ENCODE peak calls at places on chromosomes 12 and 14, in eight cellular contexts. F, W, L, X, Z, R, M and O are unnamed samples.

GRCh38 chr12:94536040-94536965 is 76.6 kb upstream of the CEP83 start:
- DNase-seq in W (no peak), F (no peak), X (no peak), Z (no peak), M (no peak), R (no peak), L (no peak), O (no peak)

GRCh38 chr12:121812320-121812871 is 8.6 kb downstream of the SETD1B start:
- DNase-seq in X (no peak), W (peak), M (peak), F (no peak), R (no peak), Z (peak), L (peak), O (peak)

GRCh38 chr12:5808956-5809355 is 136.1 kb downstream of the ANO2 start:
- DNase-seq in X (no peak), W (no peak), F (peak), Z (peak), M (peak), R (no peak), L (peak), O (peak)

GRCh38 chr12:119547016-119547415 is 46.6 kb upstream of the TMEM233 start:
- DNase-seq in Z (no peak), X (no peak), L (peak), M (no peak), W (no peak), R (no peak), F (no peak), O (no peak)

GRCh38 chr14:76904740-76905569 is 78.7 kb downstream of the LRRC74A start:
- DNase-seq in F (peak), L (peak), Z (peak), W (no peak), M (peak), R (peak), X (no peak), O (peak)

GRCh38 chr12:120534703-120535655 is 823 bp downstream of the RNF10 start:
- DNase-seq in L (peak), W (peak), R (peak), Z (peak), X (peak), F (peak), M (peak), O (peak)

GRCh38 chr14:37253905-37254304 is 56.2 kb downstream of the MIPOL1 start:
- DNase-seq in M (peak), X (no peak), Z (peak), W (no peak), F (peak), R (no peak), L (peak), O (no peak)

GRCh38 chr12:123089125-123089524 is 61.8 kb downstream of the PITPNM2 start:
- DNase-seq in Z (no peak), X (no peak), M (no peak), L (no peak), F (no peak), W (no peak), R (no peak), O (no peak)

GRCh38 chr14:72617391-72618011 is 276.4 kb downstream of the DPF3 start:
- DNase-seq in R (no peak), M (peak), Z (peak), L (no peak), X (no peak), F (no peak), W (no peak), O (no peak)

GRCh38 chr14:103126873-103127304 is 3.6 kb downstream of the TNFAIP2 start:
- DNase-seq in X (peak), F (no peak), L (no peak), Z (peak), R (no peak), W (peak), M (peak), O (no peak)

GRCh38 chr12:63440063-63440462 is 228.2 kb downstream of the DPY19L2 start:
- DNase-seq in F (no peak), R (no peak), X (no peak), W (no peak), M (peak), L (no peak), Z (no peak), O (no peak)

GRCh38 chr12:63752283-63752682 is 27.4 kb upstream of the RXYLT1 start:
- DNase-seq in W (no peak), L (no peak), F (no peak), R (no peak), Z (no peak), X (no peak), M (no peak), O (no peak)

GRCh38 chr12:27076930-27077329 is 5.4 kb downstream of the C12orf71 start:
- DNase-seq in F (no peak), L (peak), Z (peak), M (peak), R (no peak), X (no peak), W (no peak), O (no peak)

GRCh38 chr12:29574500-29574899 is 77.0 kb upstream of the OVCH1 start:
- DNase-seq in R (no peak), F (no peak), X (no peak), M (no peak), W (no peak), L (no peak), Z (no peak), O (no peak)

GRCh38 chr14:23110579-23111375 is 6.0 kb upstream of the CIROP start:
- DNase-seq in Z (no peak), L (no peak), R (no peak), X (no peak), F (no peak), W (no peak), M (no peak), O (no peak)

GRCh38 chr14:20623798-20624197 is 17.7 kb downstream of the OR6S1 start:
- DNase-seq in X (no peak), W (no peak), Z (peak), R (no peak), L (no peak), M (no peak), F (no peak), O (no peak)

GRCh38 chr14:76771432-76771980 is 10.2 kb downstream of the VASH1 start:
- DNase-seq in F (no peak), R (no peak), W (no peak), L (no peak), Z (no peak), M (no peak), X (no peak), O (no peak)

GRCh38 chr14:23984891-23985607 is 3.7 kb upstream of the DHRS4L2 start:
- DNase-seq in M (no peak), Z (peak), X (no peak), R (no peak), F (peak), W (no peak), L (peak), O (peak)

GRCh38 chr12:74365178-74365964 is 172.3 kb upstream of the ATXN7L3B start:
- DNase-seq in L (peak), F (no peak), R (no peak), W (no peak), Z (peak), M (peak), X (no peak), O (peak)

GRCh38 chr12:82593901-82594396 is 92.8 kb upstream of the TMTC2 start:
- DNase-seq in W (no peak), R (no peak), F (no peak), L (no peak), Z (no peak), X (no peak), M (peak), O (no peak)

GRCh38 chr12:19893514-19893913 is 454.2 kb downstream of the AEBP2 start:
- DNase-seq in L (no peak), Z (peak), F (peak), X (no peak), W (no peak), M (peak), R (no peak), O (no peak)

GRCh38 chr12:29306682-29307081 is 74.3 kb downstream of the ERGIC2 start:
- DNase-seq in M (no peak), W (no peak), X (no peak), R (no peak), L (no peak), Z (no peak), F (no peak), O (no peak)

GRCh38 chr14:74846168-74846567 is 29.8 kb downstream of the PROX2 start:
- DNase-seq in M (no peak), X (no peak), R (no peak), L (no peak), F (no peak), W (no peak), Z (peak), O (no peak)

GRCh38 chr12:131591136-131591535 is 119.8 kb upstream of the SFSWAP start:
- DNase-seq in R (no peak), M (no peak), X (no peak), Z (no peak), F (no peak), L (no peak), W (no peak), O (no peak)

GRCh38 chr12:116389326-116389725 is 111.8 kb upstream of the MED13L start:
- DNase-seq in L (no peak), X (no peak), M (no peak), F (no peak), W (no peak), R (no peak), Z (no peak), O (no peak)

GRCh38 chr14:77003960-77004710 is 24.4 kb downstream of the IRF2BPL start:
- DNase-seq in M (peak), W (no peak), F (no peak), Z (peak), R (no peak), X (no peak), L (peak), O (no peak)

GRCh38 chr12:77232045-77232444 is 166.7 kb upstream of the E2F7 start:
- DNase-seq in M (no peak), F (no peak), W (no peak), Z (peak), X (no peak), L (peak), R (no peak), O (no peak)

GRCh38 chr12:12003609-12004008 is 67.1 kb upstream of the BCL2L14 start:
- DNase-seq in R (no peak), L (no peak), F (no peak), W (no peak), Z (no peak), X (no peak), M (no peak), O (no peak)

GRCh38 chr12:6768385-6769002 is 2.3 kb downstream of the PTMS start:
- DNase-seq in F (no peak), Z (peak), W (no peak), L (peak), X (no peak), M (no peak), R (no peak), O (no peak)

GRCh38 chr12:67676624-67677023 is 28.1 kb downstream of the DYRK2 start:
- DNase-seq in Z (peak), L (peak), R (no peak), X (no peak), M (no peak), W (no peak), F (no peak), O (no peak)

GRCh38 chr12:2265461-2266167 is 212.8 kb downstream of the CACNA1C start:
- DNase-seq in L (peak), W (no peak), M (peak), Z (peak), R (no peak), F (no peak), X (no peak), O (no peak)

GRCh38 chr14:103998027-103998426 is 55.7 kb upstream of the RD3L start:
- DNase-seq in L (no peak), R (no peak), F (no peak), X (no peak), M (no peak), Z (no peak), W (no peak), O (no peak)

GRCh38 chr12:32437095-32437515 is 37.7 kb downstream of the FGD4 start:
- DNase-seq in L (peak), Z (peak), X (no peak), M (peak), W (no peak), F (peak), R (no peak), O (peak)

GRCh38 chr12:42125372-42125767 is 19.3 kb downstream of the GXYLT1 start:
- DNase-seq in L (no peak), M (no peak), X (no peak), Z (no peak), F (no peak), R (no peak), W (no peak), O (no peak)

GRCh38 chr12:11650279-11650696 is 814 bp downstream of the ETV6 start:
- DNase-seq in L (peak), F (no peak), W (no peak), X (peak), R (no peak), M (no peak), Z (no peak), O (no peak)

GRCh38 chr12:95473440-95473946 is 459 bp upstream of the METAP2 start:
- DNase-seq in F (no peak), W (no peak), R (peak), L (peak), X (no peak), Z (peak), M (peak), O (peak)